ENCODE peak calls at places on chromosomes 13 and 19, in eight cellular contexts. H, F, T, V, S, X, D and E are unnamed samples.

GRCh38 chr13:43071824-43072223 is 48.4 kb downstream of the DNAJC15 start:
- DNase-seq in X (no peak), S (no peak), T (no peak), V (no peak), H (no peak), F (no peak), D (no peak), E (no peak)

GRCh38 chr19:35107541-35107939 is 8.1 kb upstream of the FXYD3 start:
- DNase-seq in S (peak; percentile 93), H (peak; percentile 80), V (peak; percentile 92), T (peak; percentile 70), F (peak; percentile 75), D (peak; percentile 65), X (no peak), E (no peak)

GRCh38 chr13:111177081-111177711 is 62.1 kb downstream of the ARHGEF7 start:
- DNase-seq in S (peak; percentile 75), D (no peak), V (peak; percentile 27), H (no peak), X (peak; percentile 89), T (peak; percentile 39), F (no peak), E (peak; percentile 25)

GRCh38 chr19:14775855-14776254 is 2.5 kb downstream of the ADGRE2 start:
- DNase-seq in D (no peak), T (no peak), V (no peak), F (no peak), S (no peak), H (no peak), X (no peak), E (no peak)

GRCh38 chr19:51407631-51408131 is 9.8 kb downstream of the SIGLEC10 start:
- DNase-seq in T (no peak), F (no peak), S (no peak), H (peak; percentile 63), V (no peak), X (no peak), D (peak; percentile 22), E (no peak)

GRCh38 chr19:3692141-3693029 is 7.9 kb downstream of the PIP5K1C start:
- DNase-seq in F (no peak), T (no peak), S (no peak), H (peak; percentile 4), V (no peak), D (no peak), X (no peak), E (no peak)

GRCh38 chr19:13165091-13165997 is 15.1 kb downstream of the IER2 start:
- DNase-seq in S (no peak), T (no peak), F (no peak), V (no peak), D (no peak), X (peak; percentile 34), H (peak; percentile 75), E (peak; percentile 79)

GRCh38 chr13:100254002-100254401 is 165.1 kb downstream of the PCCA start:
- DNase-seq in V (no peak), T (no peak), F (no peak), S (no peak), D (peak; percentile 12), X (no peak), H (no peak), E (no peak)

GRCh38 chr19:4414144-4414799 is 11.8 kb downstream of the CHAF1A start:
- DNase-seq in V (no peak), H (peak; percentile 17), S (no peak), F (no peak), X (peak; percentile 25), T (no peak), D (peak; percentile 62), E (no peak)

GRCh38 chr13:31151837-31152236 is 9.9 kb downstream of the HSPH1 start:
- DNase-seq in T (no peak), H (no peak), S (no peak), V (no peak), X (no peak), D (no peak), F (no peak), E (no peak)

GRCh38 chr13:48278806-48279205 is 24.7 kb upstream of the RB1 start:
- DNase-seq in V (no peak), S (no peak), D (no peak), H (no peak), F (no peak), X (no peak), T (no peak), E (peak; percentile 45)

GRCh38 chr13:28002886-28003698 is 14.6 kb upstream of the URAD start:
- DNase-seq in S (no peak), X (no peak), D (no peak), F (no peak), V (no peak), H (no peak), T (no peak), E (no peak)

GRCh38 chr19:35641515-35642151 is at the start of gene ETV2:
- DNase-seq in D (peak; percentile 12), X (no peak), S (no peak), F (peak; percentile 38), T (no peak), H (no peak), V (no peak), E (peak; percentile 62)

GRCh38 chr19:16363133-16363851 is 38.7 kb downstream of the KLF2 start:
- DNase-seq in F (peak; percentile 95), X (no peak), T (no peak), V (peak; percentile 39), D (no peak), H (no peak), S (no peak), E (no peak)

GRCh38 chr13:65964672-65965071 is 1265.5 kb downstream of the PCDH9 start:
- DNase-seq in T (no peak), D (no peak), X (no peak), H (peak; percentile 68), F (no peak), S (no peak), V (no peak), E (no peak)

GRCh38 chr13:34161829-34162544 is 344.0 kb downstream of the RFC3 start:
- DNase-seq in D (peak; percentile 87), H (peak; percentile 77), X (peak; percentile 88), T (no peak), V (no peak), S (no peak), F (no peak), E (peak; percentile 53)
- H3K4me3 ChIP-seq in D (peak overlapping the region; percentile 7), H (peak overlapping the region; percentile 38), X (no peak overlapping the region), T (no peak overlapping the region), V (no peak overlapping the region), S (no peak overlapping the region), F (no peak overlapping the region), E (no peak overlapping the region)

GRCh38 chr19:11416346-11417052 is 2.6 kb downstream of the RGL3 start:
- DNase-seq in T (no peak), F (no peak), V (no peak), H (no peak), D (no peak), X (no peak), S (no peak), E (no peak)

GRCh38 chr19:11420894-11421606 is 1.9 kb upstream of the RGL3 start:
- DNase-seq in D (no peak), H (no peak), F (peak; percentile 40), S (no peak), X (no peak), V (no peak), T (no peak), E (no peak)

GRCh38 chr19:11418518-11419506 is at the start of gene RGL3:
- DNase-seq in D (no peak), F (peak; percentile 50), V (no peak), T (no peak), S (no peak), X (no peak), H (peak; percentile 33), E (no peak)

GRCh38 chr19:11420429-11420893 is 1.3 kb upstream of the RGL3 start:
- DNase-seq in T (no peak), F (peak; percentile 51), S (no peak), X (no peak), H (no peak), V (no peak), D (peak; percentile 27), E (no peak)

GRCh38 chr19:11418166-11418517 is 972 bp downstream of the RGL3 start:
- DNase-seq in D (no peak), H (no peak), F (no peak), V (no peak), S (no peak), X (no peak), T (no peak), E (no peak)
- H3K4me3 ChIP-seq in D (no peak overlapping the region), H (peak overlapping the region; percentile 72), F (peak overlapping the region; percentile 46), V (peak overlapping the region; percentile 51), S (no peak overlapping the region), X (no peak overlapping the region), T (no peak overlapping the region), E (no peak overlapping the region)

GRCh38 chr19:6100284-6100915 is 9.9 kb downstream of the RFX2 start:
- DNase-seq in H (no peak), V (no peak), D (no peak), F (no peak), X (no peak), S (no peak), T (no peak), E (peak; percentile 64)
- H3K4me3 ChIP-seq in H (no peak overlapping the region), V (no peak overlapping the region), D (no peak overlapping the region), F (no peak overlapping the region), X (no peak overlapping the region), S (no peak overlapping the region), T (no peak overlapping the region), E (no peak overlapping the region)

GRCh38 chr13:113364933-113365371 is 1.0 kb upstream of the GRTP1 start:
- DNase-seq in S (no peak), T (no peak), V (no peak), H (no peak), D (no peak), X (no peak), F (peak; percentile 27), E (no peak)
- H3K4me3 ChIP-seq in S (no peak overlapping the region), T (no peak overlapping the region), V (peak overlapping the region; percentile 80), H (no peak overlapping the region), D (no peak overlapping the region), X (no peak overlapping the region), F (peak overlapping the region; percentile 28), E (peak overlapping the region; percentile 49)

GRCh38 chr19:18590273-18591272 is 2.0 kb downstream of the REX1BD start:
- DNase-seq in V (peak; percentile 82), S (peak; percentile 92), X (peak; percentile 69), F (no peak), T (no peak), H (no peak), D (no peak), E (peak; percentile 94)
- H3K4me3 ChIP-seq in V (peak overlapping the region; percentile 93), S (peak overlapping the region; percentile 85), X (no peak overlapping the region), F (no peak overlapping the region), T (no peak overlapping the region), H (peak overlapping the region; percentile 79), D (no peak overlapping the region), E (peak overlapping the region; percentile 83)

DNA sequence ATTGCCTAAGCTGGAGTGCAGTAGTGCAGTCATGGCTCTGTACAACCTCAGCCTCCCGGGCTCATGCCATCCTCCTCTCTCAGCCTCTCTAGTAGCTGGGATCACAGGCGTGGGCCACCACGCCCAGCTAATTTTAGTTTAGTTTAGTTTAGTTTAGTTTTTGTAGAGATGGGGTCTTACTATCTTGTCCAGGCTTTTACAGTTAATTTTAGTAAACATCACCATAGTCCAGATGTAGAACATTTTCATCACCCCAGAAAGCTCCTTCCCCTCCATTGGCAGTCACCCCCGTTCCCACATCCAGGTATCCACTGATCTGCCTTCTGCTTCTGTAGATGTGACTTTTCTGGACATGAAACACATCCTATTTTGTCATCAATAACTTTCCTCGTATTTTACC is 41.1 kb downstream of the DNM2 start:
- DNase-seq in H (no peak), T (no peak), D (no peak), F (no peak), V (no peak), X (no peak), S (no peak), E (no peak)
- H3K4me3 ChIP-seq in H (no peak overlapping the region), T (no peak overlapping the region), D (no peak overlapping the region), F (no peak overlapping the region), V (no peak overlapping the region), X (no peak overlapping the region), S (no peak overlapping the region), E (no peak overlapping the region)

GRCh38 chr19:41050426-41050825 is 37.8 kb upstream of the CYP2A13 start:
- DNase-seq in H (no peak), T (no peak), F (no peak), X (no peak), D (no peak), S (no peak), V (no peak), E (no peak)
- H3K4me3 ChIP-seq in H (no peak overlapping the region), T (no peak overlapping the region), F (no peak overlapping the region), X (no peak overlapping the region), D (no peak overlapping the region), S (no peak overlapping the region), V (no peak overlapping the region), E (no peak overlapping the region)